ENCODE peak calls at places on chromosomes 5 and 9, in nine cellular contexts. One of them, this sample, is unnamed.
A peak's percentile ranks its signal among the peaks of the same experiment; 100 is the strongest.

GRCh38 chr5:79702606-79703380 is 13.2 kb downstream of the CMYA5 start:
- DNase-seq in esophagus squamous epithelium: no peak
- DNase-seq in HCT116: no peak
- DNase-seq in HepG2: peak; percentile 10
- DNase-seq in adrenal gland: no peak
- DNase-seq in uterus: no peak
- DNase-seq in heart left ventricle: peak; percentile 29
- DNase-seq in spleen: no peak
- DNase-seq in right lobe of liver: no peak
- DNase-seq in this sample: no peak

GRCh38 chr5:175836741-175837729 is 34.3 kb upstream of the CPLX2 start:
- DNase-seq in esophagus squamous epithelium: no peak
- DNase-seq in HCT116: no peak
- DNase-seq in HepG2: no peak
- DNase-seq in adrenal gland: no peak
- DNase-seq in uterus: no peak
- DNase-seq in heart left ventricle: no peak
- DNase-seq in spleen: no peak
- DNase-seq in right lobe of liver: no peak
- DNase-seq in this sample: no peak

GRCh38 chr5:158378931-158379330 is 520.0 kb upstream of the CLINT1 start:
- DNase-seq in esophagus squamous epithelium: no peak
- DNase-seq in HCT116: no peak
- DNase-seq in HepG2: no peak
- DNase-seq in adrenal gland: no peak
- DNase-seq in uterus: no peak
- DNase-seq in heart left ventricle: no peak
- DNase-seq in spleen: no peak
- DNase-seq in right lobe of liver: no peak
- DNase-seq in this sample: no peak

GRCh38 chr9:127808347-127809001 is 5.8 kb downstream of the FPGS start:
- DNase-seq in esophagus squamous epithelium: no peak
- DNase-seq in HCT116: no peak
- DNase-seq in HepG2: no peak
- DNase-seq in adrenal gland: no peak
- DNase-seq in uterus: no peak
- DNase-seq in heart left ventricle: no peak
- DNase-seq in spleen: no peak
- DNase-seq in right lobe of liver: no peak
- DNase-seq in this sample: no peak

GRCh38 chr9:135186248-135187164 is 99.0 kb downstream of the OLFM1 start:
- DNase-seq in esophagus squamous epithelium: no peak
- DNase-seq in HCT116: no peak
- DNase-seq in HepG2: no peak
- DNase-seq in adrenal gland: no peak
- DNase-seq in uterus: no peak
- DNase-seq in heart left ventricle: no peak
- DNase-seq in spleen: no peak
- DNase-seq in right lobe of liver: no peak
- DNase-seq in this sample: no peak

GRCh38 chr9:97518909-97519307 is 17.4 kb downstream of the TMOD1 start:
- DNase-seq in esophagus squamous epithelium: no peak
- DNase-seq in HCT116: no peak
- DNase-seq in HepG2: no peak
- DNase-seq in adrenal gland: peak; percentile 79
- DNase-seq in uterus: peak; percentile 94
- DNase-seq in heart left ventricle: no peak
- DNase-seq in spleen: no peak
- DNase-seq in right lobe of liver: no peak
- DNase-seq in this sample: peak; percentile 93

GRCh38 chr5:153515269-153515668 is 24.8 kb downstream of the GRIA1 start:
- DNase-seq in esophagus squamous epithelium: no peak
- DNase-seq in HCT116: no peak
- DNase-seq in HepG2: no peak
- DNase-seq in adrenal gland: no peak
- DNase-seq in uterus: no peak
- DNase-seq in heart left ventricle: no peak
- DNase-seq in spleen: no peak
- DNase-seq in right lobe of liver: no peak
- DNase-seq in this sample: no peak

GRCh38 chr9:132800038-132800648 is 77.9 kb downstream of the AK8 start:
- DNase-seq in esophagus squamous epithelium: no peak
- DNase-seq in HCT116: peak; percentile 60
- DNase-seq in HepG2: peak; percentile 54
- DNase-seq in adrenal gland: peak; percentile 77
- DNase-seq in uterus: peak; percentile 61
- DNase-seq in heart left ventricle: peak; percentile 50
- DNase-seq in spleen: peak; percentile 85
- DNase-seq in right lobe of liver: peak; percentile 69
- DNase-seq in this sample: peak; percentile 81

GRCh38 chr5:34570721-34571379 is 85.3 kb upstream of the RAI14 start:
- DNase-seq in esophagus squamous epithelium: no peak
- DNase-seq in HCT116: no peak
- DNase-seq in HepG2: no peak
- DNase-seq in adrenal gland: no peak
- DNase-seq in uterus: no peak
- DNase-seq in heart left ventricle: no peak
- DNase-seq in spleen: no peak
- DNase-seq in right lobe of liver: no peak
- DNase-seq in this sample: no peak

GRCh38 chr5:71633255-71634155 is 46.4 kb downstream of the MCCC2 start:
- DNase-seq in esophagus squamous epithelium: no peak
- DNase-seq in HCT116: no peak
- DNase-seq in HepG2: no peak
- DNase-seq in adrenal gland: no peak
- DNase-seq in uterus: no peak
- DNase-seq in heart left ventricle: no peak
- DNase-seq in spleen: no peak
- DNase-seq in right lobe of liver: no peak
- DNase-seq in this sample: no peak

GRCh38 chr5:17412760-17413671 is 85.0 kb upstream of the TAF11L2 start:
- DNase-seq in esophagus squamous epithelium: no peak
- DNase-seq in HCT116: no peak
- DNase-seq in HepG2: no peak
- DNase-seq in adrenal gland: no peak
- DNase-seq in uterus: peak; percentile 34
- DNase-seq in heart left ventricle: no peak
- DNase-seq in spleen: peak; percentile 81
- DNase-seq in right lobe of liver: no peak
- DNase-seq in this sample: no peak

GRCh38 chr5:28430565-28431178 is 1392.3 kb upstream of the CDH9 start:
- DNase-seq in esophagus squamous epithelium: no peak
- DNase-seq in HCT116: no peak
- DNase-seq in HepG2: no peak
- DNase-seq in adrenal gland: no peak
- DNase-seq in uterus: no peak
- DNase-seq in heart left ventricle: no peak
- DNase-seq in spleen: no peak
- DNase-seq in right lobe of liver: no peak
- DNase-seq in this sample: no peak

GRCh38 chr5:41955432-41956024 is 30.4 kb downstream of the FBXO4 start:
- DNase-seq in esophagus squamous epithelium: no peak
- DNase-seq in HCT116: no peak
- DNase-seq in HepG2: peak; percentile 55
- DNase-seq in adrenal gland: no peak
- DNase-seq in uterus: no peak
- DNase-seq in heart left ventricle: no peak
- DNase-seq in spleen: no peak
- DNase-seq in right lobe of liver: no peak
- DNase-seq in this sample: no peak

GRCh38 chr5:41956943-41957342 is 31.9 kb downstream of the FBXO4 start:
- DNase-seq in esophagus squamous epithelium: no peak
- DNase-seq in HCT116: no peak
- DNase-seq in HepG2: no peak
- DNase-seq in adrenal gland: no peak
- DNase-seq in uterus: no peak
- DNase-seq in heart left ventricle: no peak
- DNase-seq in spleen: no peak
- DNase-seq in right lobe of liver: no peak
- DNase-seq in this sample: no peak

GRCh38 chr5:41951224-41951623 is 26.1 kb downstream of the FBXO4 start:
- DNase-seq in esophagus squamous epithelium: no peak
- DNase-seq in HCT116: no peak
- DNase-seq in HepG2: no peak
- DNase-seq in adrenal gland: no peak
- DNase-seq in uterus: no peak
- DNase-seq in heart left ventricle: no peak
- DNase-seq in spleen: no peak
- DNase-seq in right lobe of liver: no peak
- DNase-seq in this sample: no peak

GRCh38 chr5:41954286-41954685 is 29.2 kb downstream of the FBXO4 start:
- DNase-seq in esophagus squamous epithelium: no peak
- DNase-seq in HCT116: no peak
- DNase-seq in HepG2: no peak
- DNase-seq in adrenal gland: no peak
- DNase-seq in uterus: no peak
- DNase-seq in heart left ventricle: no peak
- DNase-seq in spleen: no peak
- DNase-seq in right lobe of liver: no peak
- DNase-seq in this sample: no peak
- H3K9me3 ChIP-seq in esophagus squamous epithelium: no peaks in the 10 kb centered on the region
- H3K9me3 ChIP-seq in HCT116: no peaks in the 10 kb centered on the region
- H3K9me3 ChIP-seq in HepG2: no peaks in the 10 kb centered on the region
- H3K9me3 ChIP-seq in adrenal gland: no peaks in the 10 kb centered on the region
- H3K9me3 ChIP-seq in uterus: peaks cover 3% of the 10 kb centered on the region
- H3K9me3 ChIP-seq in heart left ventricle: no peaks in the 10 kb centered on the region
- H3K9me3 ChIP-seq in spleen: peaks cover 7% of the 10 kb centered on the region
- H3K9me3 ChIP-seq in right lobe of liver: no peaks in the 10 kb centered on the region
- H3K9me3 ChIP-seq in this sample: peaks cover under 1% of the 10 kb centered on the region

DNA sequence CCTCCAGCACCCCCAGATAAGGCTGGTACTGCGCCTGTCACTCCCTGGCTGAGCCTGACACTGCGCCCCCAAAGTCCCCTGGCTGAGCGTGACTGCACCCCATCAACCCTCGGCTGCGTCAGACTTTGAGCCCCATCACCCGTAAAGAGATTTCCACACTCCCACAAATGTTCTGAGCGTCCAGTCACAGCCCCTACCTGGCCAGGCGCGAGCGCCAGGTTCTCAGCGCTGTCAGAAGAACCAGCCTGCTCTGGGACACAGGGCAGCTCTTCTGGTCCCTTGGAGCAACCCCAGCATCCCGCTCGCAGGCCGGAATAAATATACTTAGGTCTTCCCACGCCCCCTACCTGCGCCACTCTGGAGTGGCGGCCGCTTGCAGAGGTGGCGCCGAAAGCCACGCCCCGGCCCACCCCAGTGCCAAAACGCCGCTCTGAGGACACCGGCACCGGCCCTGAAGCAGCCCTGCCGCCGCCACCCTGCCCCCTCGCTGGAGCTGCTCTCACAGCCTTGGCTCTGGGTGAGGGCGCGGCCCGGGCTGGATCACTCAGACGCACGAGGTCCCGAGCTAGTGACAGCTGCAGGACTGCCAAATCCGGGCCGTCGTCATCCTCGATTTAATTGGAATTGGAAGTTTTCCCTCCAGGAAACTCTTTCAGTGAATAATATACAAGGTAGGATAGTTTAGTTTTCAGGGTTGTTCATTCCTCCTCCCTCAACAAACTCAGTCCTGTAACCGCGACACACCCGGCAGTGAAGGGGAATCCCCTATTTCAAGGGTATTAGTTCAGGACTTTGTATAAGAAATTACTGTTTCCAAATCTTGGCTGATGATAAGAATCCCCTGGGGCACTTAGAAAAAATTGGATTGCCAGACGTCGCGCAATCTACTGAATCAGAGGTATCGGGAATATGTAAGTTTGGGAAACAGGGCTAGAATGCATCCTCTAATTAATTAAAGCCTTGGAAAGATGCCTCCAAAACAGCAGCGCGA is 1.2 kb upstream of the CEMIP2 start:
- DNase-seq in esophagus squamous epithelium: peak; percentile 51
- DNase-seq in HCT116: peak; percentile 75
- DNase-seq in HepG2: peak; percentile 78
- DNase-seq in adrenal gland: peak; percentile 86
- DNase-seq in uterus: peak; percentile 63
- DNase-seq in heart left ventricle: peak; percentile 78
- DNase-seq in spleen: peak; percentile 96
- DNase-seq in right lobe of liver: peak; percentile 98
- DNase-seq in this sample: no peak
- TF ChIP-seq POLR2A in esophagus squamous epithelium: no peak
- TF ChIP-seq POLR2A in HCT116: no peak
- TF ChIP-seq POLR2A in HepG2: no peak
- TF ChIP-seq POLR2A in adrenal gland: peak; percentile 34
- TF ChIP-seq POLR2A in uterus: no peak
- TF ChIP-seq POLR2A in heart left ventricle: peak; percentile 17
- TF ChIP-seq POLR2A in spleen: peak; percentile 5
- TF ChIP-seq POLR2A in right lobe of liver: peak; percentile 93
- TF ChIP-seq POLR2A in this sample: no peak

DNA sequence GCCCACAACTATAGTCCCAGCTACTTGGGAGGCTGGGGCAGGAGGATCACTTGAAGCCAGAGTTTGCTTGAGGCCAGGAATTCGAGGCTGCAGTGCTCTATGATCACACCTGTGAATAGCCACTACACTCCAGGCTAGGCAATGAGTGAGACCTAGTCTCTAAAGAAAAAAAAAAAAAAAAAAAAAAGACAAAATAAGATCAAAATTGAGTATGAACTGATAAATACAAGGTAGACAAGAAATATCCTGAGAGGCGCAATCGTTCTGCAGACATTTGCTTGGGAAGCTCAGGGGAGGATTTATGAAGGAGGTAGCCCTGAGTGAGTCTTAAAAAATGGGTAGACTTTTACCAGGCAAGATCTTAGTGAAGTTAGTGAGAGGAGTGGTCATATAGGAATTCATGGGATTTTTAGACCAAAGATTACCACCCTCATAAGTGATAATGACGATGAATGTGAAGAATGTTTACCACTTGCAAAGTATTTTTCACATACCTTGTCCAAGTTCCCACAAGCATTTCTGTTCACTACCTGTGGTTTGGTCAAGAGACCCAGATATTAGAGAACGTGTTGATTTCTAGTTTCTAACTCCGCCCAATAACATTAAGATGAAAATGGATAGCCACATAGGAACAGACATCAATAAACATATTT is 4.4 kb downstream of the PDCD1LG2 start:
- DNase-seq in esophagus squamous epithelium: no peak
- DNase-seq in HCT116: no peak
- DNase-seq in HepG2: no peak
- DNase-seq in adrenal gland: no peak
- DNase-seq in uterus: no peak
- DNase-seq in heart left ventricle: no peak
- DNase-seq in spleen: no peak
- DNase-seq in right lobe of liver: no peak
- DNase-seq in this sample: no peak
- H3K9me3 ChIP-seq in esophagus squamous epithelium: no peaks in the 10 kb centered on the region
- H3K9me3 ChIP-seq in HCT116: no peaks in the 10 kb centered on the region
- H3K9me3 ChIP-seq in HepG2: no peaks in the 10 kb centered on the region
- H3K9me3 ChIP-seq in adrenal gland: no peaks in the 10 kb centered on the region
- H3K9me3 ChIP-seq in uterus: no peaks in the 10 kb centered on the region
- H3K9me3 ChIP-seq in heart left ventricle: no peaks in the 10 kb centered on the region
- H3K9me3 ChIP-seq in spleen: no peaks in the 10 kb centered on the region
- H3K9me3 ChIP-seq in right lobe of liver: no peaks in the 10 kb centered on the region
- H3K9me3 ChIP-seq in this sample: no peaks in the 10 kb centered on the region

DNA sequence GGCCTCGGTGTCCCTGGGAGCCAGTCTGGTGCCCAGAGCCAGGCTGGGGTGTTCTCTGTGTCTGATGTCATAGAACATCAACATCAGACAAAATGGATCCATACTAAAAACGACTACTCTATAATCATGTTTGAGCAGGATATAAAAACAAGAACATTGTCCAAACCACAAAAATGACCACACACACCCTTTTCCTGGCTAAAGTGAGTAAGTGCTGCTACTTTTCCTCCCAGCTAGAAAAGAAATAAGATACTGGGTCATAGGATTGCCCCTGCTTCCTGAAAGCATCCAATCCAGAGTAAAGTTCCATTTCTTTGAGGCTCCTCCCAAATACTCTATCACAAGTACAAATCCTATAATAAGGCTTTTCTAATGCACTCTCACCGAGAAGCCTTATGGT is 19.7 kb upstream of the TRAF1 start:
- DNase-seq in esophagus squamous epithelium: no peak
- DNase-seq in HCT116: no peak
- DNase-seq in HepG2: no peak
- DNase-seq in adrenal gland: no peak
- DNase-seq in uterus: no peak
- DNase-seq in heart left ventricle: no peak
- DNase-seq in spleen: no peak
- DNase-seq in right lobe of liver: no peak
- DNase-seq in this sample: no peak
- TF ChIP-seq POLR2A in esophagus squamous epithelium: no peak
- TF ChIP-seq POLR2A in HCT116: no peak
- TF ChIP-seq POLR2A in HepG2: no peak
- TF ChIP-seq POLR2A in adrenal gland: no peak
- TF ChIP-seq POLR2A in uterus: no peak
- TF ChIP-seq POLR2A in heart left ventricle: no peak
- TF ChIP-seq POLR2A in spleen: no peak
- TF ChIP-seq POLR2A in right lobe of liver: no peak
- TF ChIP-seq POLR2A in this sample: no peak

This sample was measured in vagina.